ENCODE peak calls at places on chromosomes 3 and 15, in six cellular contexts. One of them, this sample, is unnamed.

GRCh38 chr15:49832421-49832980 is 211.7 kb downstream of the DTWD1 start:
- DNase-seq in mesendoderm: peak; percentile 81
- DNase-seq in adipocyte: no peak
- DNase-seq in naive thymus-derived CD4-positive, alpha-beta T cell: no peak
- DNase-seq in H9: peak; percentile 76
- DNase-seq in GM23338: peak; percentile 75
- DNase-seq in this sample: peak; percentile 27

GRCh38 chr3:4750306-4751056 is 228.8 kb upstream of the BHLHE40 start:
- DNase-seq in mesendoderm: peak; percentile 46
- DNase-seq in adipocyte: no peak
- DNase-seq in naive thymus-derived CD4-positive, alpha-beta T cell: no peak
- DNase-seq in H9: no peak
- DNase-seq in GM23338: no peak
- DNase-seq in this sample: no peak

GRCh38 chr3:129919806-129920205 is 26.3 kb upstream of the TMCC1 start:
- DNase-seq in mesendoderm: no peak
- DNase-seq in adipocyte: no peak
- DNase-seq in naive thymus-derived CD4-positive, alpha-beta T cell: no peak
- DNase-seq in H9: no peak
- DNase-seq in GM23338: no peak
- DNase-seq in this sample: no peak

GRCh38 chr3:194487289-194488006 is 646 bp upstream of the ATP13A3 start:
- DNase-seq in mesendoderm: no peak
- DNase-seq in adipocyte: peak; percentile 46
- DNase-seq in naive thymus-derived CD4-positive, alpha-beta T cell: peak; percentile 33
- DNase-seq in H9: peak; percentile 57
- DNase-seq in GM23338: peak; percentile 77
- DNase-seq in this sample: no peak

GRCh38 chr3:8518138-8518537 is 16.5 kb downstream of the LMCD1 start:
- DNase-seq in mesendoderm: no peak
- DNase-seq in adipocyte: peak; percentile 58
- DNase-seq in naive thymus-derived CD4-positive, alpha-beta T cell: no peak
- DNase-seq in H9: no peak
- DNase-seq in GM23338: no peak
- DNase-seq in this sample: no peak

GRCh38 chr3:151434151-151434890 is 26.5 kb downstream of the IGSF10 start:
- DNase-seq in mesendoderm: no peak
- DNase-seq in adipocyte: peak; percentile 82
- DNase-seq in naive thymus-derived CD4-positive, alpha-beta T cell: no peak
- DNase-seq in H9: no peak
- DNase-seq in GM23338: no peak
- DNase-seq in this sample: no peak

GRCh38 chr15:79858469-79858868 is 38.3 kb downstream of the MTHFS start:
- DNase-seq in mesendoderm: no peak
- DNase-seq in adipocyte: peak; percentile 41
- DNase-seq in naive thymus-derived CD4-positive, alpha-beta T cell: no peak
- DNase-seq in H9: no peak
- DNase-seq in GM23338: no peak
- DNase-seq in this sample: no peak

GRCh38 chr15:72006382-72006781 is 111.6 kb downstream of the MYO9A start:
- DNase-seq in mesendoderm: no peak
- DNase-seq in adipocyte: no peak
- DNase-seq in naive thymus-derived CD4-positive, alpha-beta T cell: no peak
- DNase-seq in H9: no peak
- DNase-seq in GM23338: no peak
- DNase-seq in this sample: no peak

GRCh38 chr3:45178131-45179023 is 32.2 kb upstream of the CDCP1 start:
- DNase-seq in mesendoderm: no peak
- DNase-seq in adipocyte: peak; percentile 76
- DNase-seq in naive thymus-derived CD4-positive, alpha-beta T cell: no peak
- DNase-seq in H9: no peak
- DNase-seq in GM23338: no peak
- DNase-seq in this sample: no peak

GRCh38 chr3:30256474-30256873 is 349.9 kb upstream of the TGFBR2 start:
- DNase-seq in mesendoderm: peak; percentile 65
- DNase-seq in adipocyte: no peak
- DNase-seq in naive thymus-derived CD4-positive, alpha-beta T cell: no peak
- DNase-seq in H9: no peak
- DNase-seq in GM23338: no peak
- DNase-seq in this sample: no peak

GRCh38 chr15:69391046-69391757 is 22.9 kb upstream of the KIF23 start:
- DNase-seq in mesendoderm: no peak
- DNase-seq in adipocyte: no peak
- DNase-seq in naive thymus-derived CD4-positive, alpha-beta T cell: no peak
- DNase-seq in H9: no peak
- DNase-seq in GM23338: no peak
- DNase-seq in this sample: no peak

GRCh38 chr3:71055602-71056001 is 527.9 kb downstream of the FOXP1 start:
- DNase-seq in mesendoderm: no peak
- DNase-seq in adipocyte: peak; percentile 79
- DNase-seq in naive thymus-derived CD4-positive, alpha-beta T cell: no peak
- DNase-seq in H9: no peak
- DNase-seq in GM23338: no peak
- DNase-seq in this sample: no peak

GRCh38 chr3:59212128-59212764 is 162.4 kb upstream of the CFAP20DC start:
- DNase-seq in mesendoderm: peak; percentile 68
- DNase-seq in adipocyte: peak; percentile 85
- DNase-seq in naive thymus-derived CD4-positive, alpha-beta T cell: peak; percentile 58
- DNase-seq in H9: no peak
- DNase-seq in GM23338: peak; percentile 74
- DNase-seq in this sample: peak; percentile 16

GRCh38 chr15:57432141-57432701 is 55.9 kb downstream of the CGNL1 start:
- DNase-seq in mesendoderm: peak; percentile 89
- DNase-seq in adipocyte: no peak
- DNase-seq in naive thymus-derived CD4-positive, alpha-beta T cell: no peak
- DNase-seq in H9: peak; percentile 82
- DNase-seq in GM23338: peak; percentile 84
- DNase-seq in this sample: peak; percentile 66

GRCh38 chr15:68542771-68543544 is 35.8 kb upstream of the CORO2B start:
- DNase-seq in mesendoderm: peak; percentile 97
- DNase-seq in adipocyte: peak; percentile 83
- DNase-seq in naive thymus-derived CD4-positive, alpha-beta T cell: no peak
- DNase-seq in H9: no peak
- DNase-seq in GM23338: no peak
- DNase-seq in this sample: no peak

GRCh38 chr3:29514912-29515311 is 234.0 kb downstream of the RBMS3 start:
- DNase-seq in mesendoderm: peak; percentile 19
- DNase-seq in adipocyte: no peak
- DNase-seq in naive thymus-derived CD4-positive, alpha-beta T cell: no peak
- DNase-seq in H9: no peak
- DNase-seq in GM23338: no peak
- DNase-seq in this sample: no peak

GRCh38 chr3:68931406-68932149 is 769 bp downstream of the TAFA4 start:
- DNase-seq in mesendoderm: peak; percentile 10
- DNase-seq in adipocyte: no peak
- DNase-seq in naive thymus-derived CD4-positive, alpha-beta T cell: no peak
- DNase-seq in H9: peak; percentile 40
- DNase-seq in GM23338: peak; percentile 56
- DNase-seq in this sample: no peak

GRCh38 chr3:151630035-151630434 is 103.7 kb upstream of the AADACL2 start:
- DNase-seq in mesendoderm: no peak
- DNase-seq in adipocyte: no peak
- DNase-seq in naive thymus-derived CD4-positive, alpha-beta T cell: no peak
- DNase-seq in H9: no peak
- DNase-seq in GM23338: no peak
- DNase-seq in this sample: no peak

GRCh38 chr3:12191559-12191958 is 32.8 kb upstream of the TIMP4 start:
- DNase-seq in mesendoderm: no peak
- DNase-seq in adipocyte: no peak
- DNase-seq in naive thymus-derived CD4-positive, alpha-beta T cell: no peak
- DNase-seq in H9: no peak
- DNase-seq in GM23338: no peak
- DNase-seq in this sample: no peak

GRCh38 chr3:148958681-148959080 is 32.7 kb upstream of the GYG1 start:
- DNase-seq in mesendoderm: no peak
- DNase-seq in adipocyte: no peak
- DNase-seq in naive thymus-derived CD4-positive, alpha-beta T cell: no peak
- DNase-seq in H9: no peak
- DNase-seq in GM23338: no peak
- DNase-seq in this sample: no peak

DNA sequence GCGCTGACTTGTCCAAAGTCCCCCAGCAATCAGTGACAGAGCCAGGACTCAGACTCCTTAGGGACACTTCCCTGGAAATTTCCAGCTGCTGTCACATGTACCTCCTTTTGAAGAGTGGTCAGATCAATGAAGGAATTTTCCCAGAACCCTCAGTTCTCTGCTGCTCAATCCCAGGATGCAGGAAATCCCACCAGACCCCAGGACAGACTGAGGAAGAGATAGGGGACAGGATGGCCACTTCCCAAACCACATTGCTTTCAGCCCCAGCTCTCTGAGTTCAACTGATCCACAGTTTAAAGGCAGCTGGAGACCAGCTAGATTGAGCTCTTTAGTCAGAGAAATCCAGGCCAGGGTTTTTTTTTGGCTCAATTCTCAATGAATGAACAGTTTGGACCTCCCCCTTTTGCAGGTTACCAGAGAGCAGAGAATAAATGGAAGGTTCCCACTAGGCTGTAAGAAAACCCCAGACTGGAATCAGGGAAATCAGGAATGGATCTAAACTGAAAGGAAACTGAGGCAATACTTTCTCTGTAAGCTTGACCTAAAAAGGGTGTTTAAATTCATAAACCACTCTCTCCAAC is 1.5 kb downstream of the CYP1A1 start:
- DNase-seq in mesendoderm: peak; percentile 89
- DNase-seq in adipocyte: peak; percentile 70
- DNase-seq in naive thymus-derived CD4-positive, alpha-beta T cell: no peak
- DNase-seq in H9: peak; percentile 51
- DNase-seq in GM23338: peak; percentile 93
- DNase-seq in this sample: no peak
- H3K27me3 ChIP-seq in mesendoderm: peaks cover 6% of the 10 kb centered on the region
- H3K27me3 ChIP-seq in adipocyte: peaks cover 51% of the 10 kb centered on the region
- H3K27me3 ChIP-seq in naive thymus-derived CD4-positive, alpha-beta T cell: no peaks in the 10 kb centered on the region
- H3K27me3 ChIP-seq in H9: peaks cover 7% of the 10 kb centered on the region
- H3K27me3 ChIP-seq in GM23338: peaks cover 33% of the 10 kb centered on the region
- H3K27me3 ChIP-seq in this sample: peaks cover 7% of the 10 kb centered on the region

DNA sequence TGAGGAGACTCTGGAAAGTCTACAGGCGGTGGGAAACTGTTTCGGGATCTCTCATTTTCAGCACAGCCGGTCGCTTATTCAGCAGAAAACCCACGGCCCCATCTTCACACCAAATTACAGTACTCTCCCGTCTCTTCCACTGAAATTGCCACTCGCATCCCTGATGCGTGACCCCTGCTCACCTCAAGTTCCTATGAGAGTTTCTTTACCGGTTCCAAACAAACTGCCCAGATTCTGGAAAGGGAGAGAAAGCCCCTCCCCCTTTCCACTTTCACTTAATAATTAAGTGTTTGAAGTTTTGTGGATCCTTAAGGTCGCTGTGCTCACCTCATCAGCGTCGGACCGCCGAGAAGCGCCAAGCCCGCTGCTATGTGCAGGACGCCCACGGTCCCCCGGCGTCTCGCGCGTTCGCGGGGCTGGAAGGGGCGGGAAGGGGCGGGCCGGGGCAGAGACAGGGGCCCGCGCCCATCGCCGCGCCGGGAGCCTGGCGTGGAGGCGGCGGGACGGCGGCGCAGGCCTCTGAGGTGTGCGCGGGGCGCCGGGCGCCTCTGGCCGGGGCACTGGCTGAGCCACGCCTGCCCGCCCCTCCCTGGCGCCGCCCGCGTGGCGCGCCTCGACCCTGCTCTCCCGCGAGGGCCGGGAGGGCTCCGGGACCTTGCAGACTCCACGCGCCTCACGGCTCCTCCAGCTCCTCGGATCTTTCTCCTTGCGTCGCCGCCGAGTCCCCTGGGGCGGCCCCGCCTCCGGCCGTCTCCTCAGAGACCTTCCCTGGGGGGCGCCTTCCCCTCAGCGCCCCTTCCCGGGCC is at the start of gene GPR156:
- DNase-seq in mesendoderm: peak; percentile 48
- DNase-seq in adipocyte: peak; percentile 52
- DNase-seq in naive thymus-derived CD4-positive, alpha-beta T cell: no peak
- DNase-seq in H9: peak; percentile 41
- DNase-seq in GM23338: peak; percentile 64
- DNase-seq in this sample: no peak
- H3K27me3 ChIP-seq in mesendoderm: peaks cover 4% of the 10 kb centered on the region
- H3K27me3 ChIP-seq in adipocyte: no peaks in the 10 kb centered on the region
- H3K27me3 ChIP-seq in naive thymus-derived CD4-positive, alpha-beta T cell: no peaks in the 10 kb centered on the region
- H3K27me3 ChIP-seq in H9: peaks cover 6% of the 10 kb centered on the region
- H3K27me3 ChIP-seq in GM23338: peaks cover 35% of the 10 kb centered on the region
- H3K27me3 ChIP-seq in this sample: peaks cover 3% of the 10 kb centered on the region

GRCh38 chr3:38027466-38028465 is 1.7 kb downstream of the PLCD1 start:
- DNase-seq in mesendoderm: no peak
- DNase-seq in adipocyte: no peak
- DNase-seq in naive thymus-derived CD4-positive, alpha-beta T cell: no peak
- DNase-seq in H9: no peak
- DNase-seq in GM23338: no peak
- DNase-seq in this sample: no peak

GRCh38 chr3:38030126-38031021 is 932 bp upstream of the PLCD1 start:
- DNase-seq in mesendoderm: no peak
- DNase-seq in adipocyte: no peak
- DNase-seq in naive thymus-derived CD4-positive, alpha-beta T cell: no peak
- DNase-seq in H9: no peak
- DNase-seq in GM23338: no peak
- DNase-seq in this sample: no peak

GRCh38 chr3:38029400-38030125 is at the start of gene PLCD1:
- DNase-seq in mesendoderm: peak; percentile 75
- DNase-seq in adipocyte: peak; percentile 88
- DNase-seq in naive thymus-derived CD4-positive, alpha-beta T cell: peak; percentile 24
- DNase-seq in H9: peak; percentile 89
- DNase-seq in GM23338: peak; percentile 90
- DNase-seq in this sample: no peak

GRCh38 chr3:38028621-38029361 is 651 bp downstream of the PLCD1 start:
- DNase-seq in mesendoderm: no peak
- DNase-seq in adipocyte: peak; percentile 62
- DNase-seq in naive thymus-derived CD4-positive, alpha-beta T cell: no peak
- DNase-seq in H9: no peak
- DNase-seq in GM23338: peak; percentile 54
- DNase-seq in this sample: no peak

DNA sequence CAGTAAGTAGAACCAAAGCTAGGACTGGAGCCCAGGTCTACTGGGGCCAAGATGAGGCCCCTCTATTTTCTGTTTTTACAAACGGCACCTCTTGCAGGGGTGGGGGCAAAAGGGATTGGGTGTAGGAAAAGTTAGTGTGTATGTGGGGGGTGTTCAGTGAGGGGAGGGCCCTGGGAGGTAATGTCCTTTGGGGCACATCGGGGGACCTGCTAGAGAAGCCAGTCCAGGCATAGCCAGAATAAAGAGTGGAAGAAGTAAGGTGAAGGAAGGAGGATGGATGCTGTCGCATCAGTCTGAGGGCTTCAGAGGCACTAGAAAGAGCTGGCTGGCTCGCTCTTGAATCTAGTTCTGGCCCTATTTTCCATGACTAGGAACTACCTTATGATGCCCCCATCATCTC is 2.6 kb downstream of the PLCD1 start:
- DNase-seq in mesendoderm: no peak
- DNase-seq in adipocyte: no peak
- DNase-seq in naive thymus-derived CD4-positive, alpha-beta T cell: no peak
- DNase-seq in H9: no peak
- DNase-seq in GM23338: no peak
- DNase-seq in this sample: no peak
- H3K27me3 ChIP-seq in mesendoderm: peaks cover 8% of the 10 kb centered on the region
- H3K27me3 ChIP-seq in adipocyte: no peaks in the 10 kb centered on the region
- H3K27me3 ChIP-seq in naive thymus-derived CD4-positive, alpha-beta T cell: peaks cover 3% of the 10 kb centered on the region
- H3K27me3 ChIP-seq in H9: peaks cover 19% of the 10 kb centered on the region
- H3K27me3 ChIP-seq in GM23338: peaks cover 59% of the 10 kb centered on the region
- H3K27me3 ChIP-seq in this sample: peaks cover 20% of the 10 kb centered on the region

DNA sequence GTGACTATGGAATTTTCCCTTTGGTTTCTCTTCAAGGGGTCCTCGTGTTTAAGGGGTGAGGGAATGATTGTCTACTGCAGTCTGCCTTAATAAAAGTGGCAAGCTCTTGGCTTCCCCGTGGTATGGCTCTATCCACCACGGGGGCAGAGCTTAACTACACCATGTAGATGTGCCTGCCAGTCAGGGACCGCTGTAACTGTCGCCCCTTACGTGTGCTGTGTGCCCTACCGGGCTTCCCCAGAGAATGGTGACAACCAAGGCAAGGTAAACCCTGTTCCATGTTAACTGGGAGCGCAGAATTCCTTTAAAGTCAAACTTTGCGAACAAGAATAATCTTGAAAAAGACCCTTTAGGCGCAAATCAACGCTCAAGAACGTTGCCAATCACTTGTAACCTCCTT is 966 bp upstream of the C3orf80 start:
- DNase-seq in mesendoderm: peak; percentile 49
- DNase-seq in adipocyte: no peak
- DNase-seq in naive thymus-derived CD4-positive, alpha-beta T cell: no peak
- DNase-seq in H9: peak; percentile 38
- DNase-seq in GM23338: peak; percentile 33
- DNase-seq in this sample: no peak
- H3K27me3 ChIP-seq in mesendoderm: peaks cover 5% of the 10 kb centered on the region
- H3K27me3 ChIP-seq in adipocyte: peaks cover 21% of the 10 kb centered on the region
- H3K27me3 ChIP-seq in naive thymus-derived CD4-positive, alpha-beta T cell: peaks cover 22% of the 10 kb centered on the region
- H3K27me3 ChIP-seq in H9: peaks cover 28% of the 10 kb centered on the region
- H3K27me3 ChIP-seq in GM23338: peaks cover 69% of the 10 kb centered on the region
- H3K27me3 ChIP-seq in this sample: peaks cover 23% of the 10 kb centered on the region